ENCODE peak calls at places on chromosomes 16 and 17, in ten cellular contexts. D, G, H, B, P, N, V, Q, O and T are unnamed samples.

GRCh38 chr17:345992-346785 is 6.4 kb downstream of the RPH3AL start:
- DNase-seq in Q (no peak), N (no peak), B (no peak), G (no peak), P (no peak), O (no peak), D (no peak), H (no peak), V (no peak), T (no peak)

GRCh38 chr17:80217703-80218362 is 2.3 kb downstream of the SGSH start:
- DNase-seq in B (no peak), D (no peak), O (no peak), G (no peak), V (no peak), H (no peak), P (no peak), Q (no peak), N (no peak), T (no peak)

GRCh38 chr16:56943761-56944375 is 11.9 kb downstream of the HERPUD1 start:
- DNase-seq in G (no peak), B (no peak), Q (no peak), D (no peak), P (no peak), N (no peak), H (no peak), O (no peak), V (no peak), T (no peak)

GRCh38 chr17:27810211-27810901 is 10.0 kb upstream of the NOS2 start:
- DNase-seq in P (no peak), D (no peak), V (no peak), O (no peak), H (no peak), B (no peak), G (peak), Q (no peak), N (no peak), T (no peak)

GRCh38 chr16:75614247-75614897 is 8.7 kb downstream of the ADAT1 start:
- DNase-seq in D (no peak), P (no peak), B (peak), N (no peak), H (no peak), V (no peak), G (no peak), Q (no peak), O (no peak), T (no peak)

GRCh38 chr16:89193021-89193575 is 7.2 kb downstream of the SLC22A31 start:
- DNase-seq in N (peak), G (peak), B (peak), P (no peak), O (peak), H (no peak), Q (no peak), V (no peak), D (no peak), T (no peak)

GRCh38 chr17:46135126-46135812 is 58.0 kb downstream of the KANSL1 start:
- DNase-seq in H (no peak), B (no peak), Q (no peak), O (no peak), P (no peak), V (no peak), N (no peak), D (no peak), G (no peak), T (no peak)

GRCh38 chr16:46961373-46962353 is 11.8 kb downstream of the DNAJA2 start:
- DNase-seq in D (no peak), H (no peak), N (no peak), Q (no peak), P (no peak), B (peak), O (no peak), V (no peak), G (no peak), T (no peak)

GRCh38 chr16:87764600-87765472 is 950 bp downstream of the KLHDC4 start:
- DNase-seq in P (no peak), B (no peak), Q (no peak), V (no peak), N (no peak), D (no peak), O (no peak), G (no peak), H (no peak), T (no peak)

GRCh38 chr17:79707931-79708891 is 22.5 kb upstream of the ENPP7 start:
- DNase-seq in O (peak), H (peak), B (peak), N (peak), V (no peak), G (no peak), Q (no peak), D (no peak), P (no peak), T (no peak)

GRCh38 chr16:54069601-54070239 is 216.9 kb downstream of the IRX3 start:
- DNase-seq in G (no peak), B (no peak), H (no peak), N (no peak), V (no peak), O (no peak), P (no peak), Q (no peak), D (no peak), T (no peak)